ENCODE peak calls at places on chromosomes 5 and 9, in six cellular contexts. X is mammary epithelial cell; B is tibial nerve; L is spleen; U is cardiac muscle cell; S is CD4-positive, alpha-beta T cell. G is an unnamed sample.

GRCh38 chr9:14314424-14314928 is 535 bp upstream of the NFIB start:
- DNase-seq in X (peak; percentile 94), B (peak; percentile 62), L (no peak), U (peak; percentile 98), S (no peak), G (peak; percentile 95)

GRCh38 chr9:7058539-7058938 is 300.8 kb downstream of the KDM4C start:
- DNase-seq in X (no peak), B (no peak), L (no peak), U (no peak), S (no peak), G (peak; percentile 18)

GRCh38 chr5:14399054-14399657 is 182.4 kb upstream of the OTULINL start:
- DNase-seq in X (peak; percentile 31), B (no peak), L (no peak), U (peak; percentile 77), S (no peak), G (peak; percentile 54)

GRCh38 chr9:111957856-111958631 is 61.4 kb downstream of the UGCG start:
- DNase-seq in X (peak; percentile 96), B (no peak), L (no peak), U (peak; percentile 98), S (no peak), G (peak; percentile 99)

GRCh38 chr5:133691448-133691847 is 79.1 kb upstream of the FSTL4 start:
- DNase-seq in X (no peak), B (no peak), L (no peak), U (no peak), S (no peak), G (peak; percentile 65)

GRCh38 chr5:157177935-157178334 is 2.7 kb upstream of the ITK start:
- DNase-seq in X (no peak), B (no peak), L (no peak), U (no peak), S (no peak), G (no peak)

GRCh38 chr5:154287136-154287535 is 96.6 kb downstream of the GALNT10 start:
- DNase-seq in X (no peak), B (no peak), L (no peak), U (peak; percentile 88), S (no peak), G (peak; percentile 94)

GRCh38 chr5:1660037-1660400 is 136.3 kb upstream of the LPCAT1 start:
- DNase-seq in X (no peak), B (no peak), L (no peak), U (no peak), S (no peak), G (no peak)

GRCh38 chr5:127848098-127848497 is 144.9 kb downstream of the CCDC192 start:
- DNase-seq in X (no peak), B (no peak), L (no peak), U (no peak), S (no peak), G (no peak)

GRCh38 chr5:58849995-58850667 is 267.3 kb downstream of the RAB3C start:
- DNase-seq in X (peak; percentile 9), B (no peak), L (no peak), U (peak; percentile 66), S (no peak), G (peak; percentile 15)

GRCh38 chr5:73238873-73239272 is 65.9 kb downstream of the TMEM174 start:
- DNase-seq in X (no peak), B (no peak), L (no peak), U (no peak), S (no peak), G (no peak)
- H3K27me3 ChIP-seq in X (no peaks in the 10 kb centered on the region), B (peaks cover 14% of the 10 kb centered on the region), L (peaks cover 4% of the 10 kb centered on the region), U (peaks cover 89% of the 10 kb centered on the region), S (peaks cover 46% of the 10 kb centered on the region), G (no peaks in the 10 kb centered on the region)

GRCh38 chr5:158938181-158938580 is 161.5 kb downstream of the EBF1 start:
- DNase-seq in X (no peak), B (no peak), L (no peak), U (no peak), S (no peak), G (no peak)
- H3K27me3 ChIP-seq in X (peaks cover 5% of the 10 kb centered on the region), B (no peaks in the 10 kb centered on the region), L (no peaks in the 10 kb centered on the region), U (peaks cover 6% of the 10 kb centered on the region), S (no peaks in the 10 kb centered on the region), G (no peaks in the 10 kb centered on the region)

GRCh38 chr9:132168347-132168746 is 6.5 kb downstream of the NTNG2 start:
- DNase-seq in X (peak; percentile 27), B (no peak), L (no peak), U (peak; percentile 64), S (no peak), G (peak; percentile 46)
- H3K27me3 ChIP-seq in X (peaks cover 16% of the 10 kb centered on the region), B (peaks cover 85% of the 10 kb centered on the region), L (peaks cover 21% of the 10 kb centered on the region), U (peaks cover 50% of the 10 kb centered on the region), S (peaks cover 48% of the 10 kb centered on the region), G (peaks cover 44% of the 10 kb centered on the region)

GRCh38 chr9:127390243-127390535 is 6.8 kb upstream of the SLC2A8 start:
- DNase-seq in X (no peak), B (no peak), L (no peak), U (no peak), S (no peak), G (no peak)
- H3K27me3 ChIP-seq in X (peaks cover 2% of the 10 kb centered on the region), B (no peaks in the 10 kb centered on the region), L (no peaks in the 10 kb centered on the region), U (no peaks in the 10 kb centered on the region), S (peaks cover 73% of the 10 kb centered on the region), G (peaks cover 31% of the 10 kb centered on the region)

DNA sequence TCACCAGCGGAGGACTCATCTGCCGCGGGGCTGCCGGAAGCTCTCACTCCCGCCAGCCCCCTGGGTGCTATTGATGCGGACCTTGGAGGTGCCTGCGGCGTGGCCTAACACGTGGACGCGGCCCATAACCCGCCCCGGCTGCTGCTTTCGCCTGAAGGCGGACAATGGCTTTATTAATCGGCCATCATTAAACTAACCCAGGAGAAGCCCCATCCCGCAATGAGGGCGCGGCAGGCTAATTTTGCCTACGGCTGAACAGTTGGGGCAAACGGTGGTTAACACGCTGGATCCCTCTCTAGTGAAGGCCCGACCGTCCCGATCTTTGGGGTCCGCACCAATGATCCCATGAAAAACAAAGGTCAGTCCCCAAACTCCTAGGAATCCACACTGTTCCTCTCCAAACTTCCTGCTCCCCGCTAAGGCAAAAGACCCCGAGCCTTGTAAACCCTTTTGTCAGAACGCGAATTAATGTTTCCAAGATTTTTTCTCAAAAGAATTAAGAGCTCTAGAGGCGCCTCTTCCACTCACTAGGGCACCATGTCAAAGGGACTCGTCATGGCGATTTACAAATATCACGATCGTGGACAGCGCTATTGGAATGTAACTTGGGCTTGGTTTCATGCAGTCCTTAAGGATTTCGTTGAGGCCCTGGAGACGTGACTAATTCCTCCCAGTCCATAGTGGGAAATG is 193.2 kb downstream of the MEF2C start:
- DNase-seq in X (no peak), B (no peak), L (no peak), U (no peak), S (no peak), G (peak; percentile 68)
- H3K27me3 ChIP-seq in X (peaks cover 95% of the 10 kb centered on the region), B (peaks cover 99% of the 10 kb centered on the region), L (peaks cover 80% of the 10 kb centered on the region), U (peaks cover 100% of the 10 kb centered on the region), S (peaks cover 100% of the 10 kb centered on the region), G (peaks cover 63% of the 10 kb centered on the region)